ENCODE peak calls at places on chromosomes 7 and 10, in nine cellular contexts. L is heart left ventricle, A is endothelial cell of umbilical vein, P is gastrocnemius medialis, V is body of pancreas, D is K562, M is HCT116, Y is right lobe of liver, T is IMR-90. N is an unnamed sample. For H3K4me1, the result is how much of the 10 kb centered on the place peaks cover.

GRCh38 chr7:42315096-42315495 is 78.1 kb upstream of the GLI3 start:
- DNase-seq in A (no peak), V (no peak), M (no peak), Y (no peak), L (no peak), T (no peak), D (no peak), P (no peak), N (no peak)

GRCh38 chr10:45308707-45309106 is 6.7 kb downstream of the OR13A1 start:
- DNase-seq in V (peak), M (peak), D (peak), P (no peak), L (no peak), T (no peak), A (no peak), Y (no peak), N (peak)

GRCh38 chr7:18179058-18179457 is 151.4 kb upstream of the PRPS1L1 start:
- DNase-seq in A (no peak), L (no peak), Y (no peak), V (no peak), T (no peak), D (no peak), P (no peak), M (no peak), N (no peak)

GRCh38 chr10:5679606-5680005 is 5.0 kb upstream of the TASOR2 start:
- DNase-seq in D (no peak), P (no peak), L (no peak), V (no peak), A (no peak), Y (no peak), M (no peak), T (peak), N (no peak)

GRCh38 chr7:119123326-119123725 is 898.8 kb downstream of the ANKRD7 start:
- DNase-seq in L (no peak), P (no peak), A (no peak), Y (no peak), T (no peak), D (no peak), M (no peak), V (no peak), N (no peak)

GRCh38 chr10:50990568-50991495 is 83.5 kb upstream of the PRKG1 start:
- DNase-seq in Y (no peak), L (peak), V (peak), T (peak), D (no peak), P (peak), A (peak), M (peak), N (peak)

GRCh38 chr10:132328738-132329137 is 3.3 kb upstream of the LRRC27 start:
- DNase-seq in D (peak), T (no peak), L (no peak), P (no peak), V (no peak), M (no peak), Y (no peak), A (no peak), N (peak)

GRCh38 chr10:78508955-78509354 is 475.3 kb downstream of the RPS24 start:
- DNase-seq in V (no peak), M (no peak), T (no peak), D (no peak), L (no peak), Y (no peak), A (no peak), P (no peak), N (no peak)

GRCh38 chr10:103765981-103766380 is 89.4 kb downstream of the SH3PXD2A start:
- DNase-seq in V (peak), A (no peak), Y (peak), M (no peak), T (peak), L (peak), D (no peak), P (peak), N (no peak)

GRCh38 chr7:99129536-99129935 is 14.4 kb downstream of the SMURF1 start:
- DNase-seq in P (no peak), D (no peak), A (no peak), T (no peak), Y (no peak), L (no peak), V (no peak), M (no peak), N (no peak)
- H3K4me1 ChIP-seq in P (half or more), D (half or more), A (under half), T (under half), Y (under half), L (half or more), V (half or more), M (under half), N (under half)

DNA sequence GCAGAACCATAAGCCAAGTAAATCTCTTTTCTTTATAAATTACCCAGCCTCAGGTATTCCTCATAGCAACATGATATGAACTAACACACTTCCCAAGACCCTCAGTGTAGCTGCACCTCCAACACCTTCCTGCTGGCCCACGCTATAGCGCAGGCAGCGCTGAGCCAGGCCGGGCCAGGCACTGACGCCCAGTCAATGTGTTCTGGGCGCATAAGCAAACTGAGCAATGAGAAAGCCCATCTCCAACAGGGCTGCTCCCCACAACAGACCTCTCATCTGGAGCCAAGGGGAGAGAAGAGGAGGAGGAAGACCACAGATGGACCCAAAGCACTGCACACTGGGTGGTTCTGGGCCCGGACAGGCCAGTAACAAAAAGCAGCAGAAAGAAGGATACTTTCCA is 40.8 kb downstream of the FAM53B start:
- DNase-seq in M (no peak), T (no peak), L (no peak), D (no peak), A (no peak), Y (no peak), P (no peak), V (no peak), N (no peak)
- H3K27ac ChIP-seq in M (no peak), T (no peak), L (peak), D (no peak), A (no peak), Y (peak), P (peak), V (peak), N (peak)

DNA sequence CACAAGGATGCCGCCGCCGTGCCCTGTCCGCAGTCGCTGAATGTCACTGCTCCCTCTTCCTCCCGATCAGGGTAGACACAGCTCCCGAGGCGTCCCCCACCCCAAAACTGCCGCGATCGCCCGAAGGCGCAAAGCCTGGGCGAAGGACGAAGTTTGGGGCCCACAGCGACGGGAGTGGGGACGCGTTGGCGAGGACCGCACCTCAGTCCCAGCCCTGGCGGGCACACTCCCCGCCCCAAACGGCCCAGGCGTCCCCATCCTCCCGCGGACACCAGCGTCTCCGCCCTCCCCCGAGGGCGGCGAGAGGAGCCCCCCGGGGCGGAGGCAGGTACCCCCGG is 1.4 kb upstream of the KAT6B start:
- DNase-seq in M (no peak), L (peak), P (peak), Y (peak), A (peak), V (peak), T (no peak), D (no peak), N (peak)
- TF ChIP-seq POLR2A in M (no peak), L (no peak), P (no peak), Y (no peak), A (no peak), V (no peak), T (no peak), D (no peak), N (no peak)

DNA sequence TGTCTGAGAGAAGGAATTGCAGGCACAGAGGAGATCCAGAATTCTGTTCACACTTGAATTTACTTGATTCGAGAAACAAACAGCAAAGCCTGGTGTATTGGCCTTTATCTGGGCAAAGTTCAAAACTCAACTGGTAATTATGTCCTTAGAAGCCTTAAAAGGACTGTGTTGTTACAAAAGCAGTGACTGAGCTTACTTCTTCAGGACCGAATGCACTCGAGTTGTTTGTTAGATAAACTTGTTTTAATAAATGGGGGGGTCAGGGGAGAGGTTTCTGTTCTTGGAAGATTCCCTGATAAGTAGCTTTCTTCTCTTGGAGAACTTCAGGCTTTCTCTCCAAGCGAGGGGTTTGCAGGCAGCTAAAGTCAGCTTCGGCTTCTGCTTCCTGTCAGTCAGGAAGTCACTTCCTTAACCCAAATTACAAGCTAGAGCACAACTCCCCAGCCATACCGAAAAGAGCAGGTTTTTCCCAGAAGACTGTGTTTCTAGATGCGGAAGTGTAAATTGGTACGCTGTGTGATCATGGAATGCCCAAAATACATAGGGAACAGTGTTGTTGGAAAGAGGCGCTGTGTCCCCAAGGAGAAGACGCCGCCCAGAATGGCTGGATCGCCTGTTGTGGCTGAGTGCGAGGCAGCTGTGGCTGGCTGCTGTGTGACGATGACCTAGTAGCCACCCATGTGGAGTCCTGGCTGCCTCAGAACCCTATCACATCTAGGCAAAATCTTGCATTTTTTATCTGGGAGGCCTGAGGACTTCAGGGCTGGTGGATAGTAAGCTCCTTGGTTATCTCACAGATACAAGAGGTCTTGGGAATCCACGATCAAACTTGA is 110.4 kb downstream of the TCF7L2 start:
- DNase-seq in T (no peak), Y (no peak), A (peak), P (peak), M (no peak), V (peak), L (peak), D (peak), N (peak)
- H3K4me1 ChIP-seq in T (under half), Y (under half), A (under half), P (under half), M (half or more), V (under half), L (half or more), D (half or more), N (under half)

GRCh38 chr10:74018241-74018640 is 20.3 kb downstream of the VCL start:
- DNase-seq in T (no peak), V (peak), P (no peak), D (no peak), L (no peak), Y (peak), M (no peak), A (no peak), N (no peak)

GRCh38 chr10:74024600-74024999 is 26.7 kb downstream of the VCL start:
- DNase-seq in A (no peak), M (no peak), P (no peak), L (no peak), V (no peak), T (no peak), D (no peak), Y (no peak), N (no peak)

GRCh38 chr10:74022941-74023629 is 25.2 kb downstream of the VCL start:
- DNase-seq in L (no peak), P (no peak), A (no peak), T (no peak), D (no peak), Y (no peak), M (no peak), V (no peak), N (no peak)

GRCh38 chr10:74025380-74025978 is 27.6 kb downstream of the VCL start:
- DNase-seq in A (no peak), P (no peak), T (no peak), V (no peak), Y (no peak), M (no peak), D (no peak), L (no peak), N (peak)

DNA sequence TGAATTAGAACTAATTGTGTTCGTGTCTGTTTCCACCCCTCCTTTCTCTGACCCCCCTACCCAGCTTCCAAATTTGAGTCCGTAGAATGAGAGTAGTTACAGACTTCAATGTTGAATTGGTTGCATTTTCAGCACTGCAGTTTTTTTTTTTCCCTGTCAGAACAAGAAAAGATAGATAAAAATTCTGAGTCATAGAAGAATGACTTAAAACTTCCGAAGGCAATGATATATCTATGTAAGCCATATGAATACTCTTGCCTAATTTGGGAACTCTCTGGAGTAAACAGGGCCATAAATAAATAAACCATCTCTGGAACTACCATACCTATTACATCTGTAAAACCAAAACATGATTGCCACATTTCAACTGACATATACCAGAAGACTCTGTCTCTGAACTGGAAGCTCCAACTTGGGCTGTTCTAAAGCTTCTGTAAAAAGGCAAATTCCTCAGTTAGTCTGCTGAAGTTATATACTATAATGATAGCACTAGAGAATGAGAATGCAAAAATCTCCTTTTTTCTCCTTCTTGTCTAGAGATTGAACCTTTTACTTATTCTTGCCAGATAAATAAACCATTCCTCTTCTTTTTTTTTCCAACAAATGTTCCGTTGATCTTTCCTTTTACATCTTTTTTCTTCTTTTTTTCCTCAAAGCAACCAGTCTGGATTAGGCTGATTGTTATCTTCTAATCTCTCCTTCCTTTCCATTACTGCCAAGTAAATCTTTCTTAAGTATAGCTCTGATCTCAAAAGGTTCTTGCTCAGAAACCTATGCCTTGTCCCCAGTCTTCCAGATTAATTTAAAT is 23.5 kb downstream of the VCL start:
- DNase-seq in A (peak), L (no peak), T (peak), M (no peak), Y (no peak), V (no peak), P (no peak), D (peak), N (no peak)
- H3K27ac ChIP-seq in A (peak), L (peak), T (peak), M (no peak), Y (no peak), V (no peak), P (peak), D (peak), N (no peak)

DNA sequence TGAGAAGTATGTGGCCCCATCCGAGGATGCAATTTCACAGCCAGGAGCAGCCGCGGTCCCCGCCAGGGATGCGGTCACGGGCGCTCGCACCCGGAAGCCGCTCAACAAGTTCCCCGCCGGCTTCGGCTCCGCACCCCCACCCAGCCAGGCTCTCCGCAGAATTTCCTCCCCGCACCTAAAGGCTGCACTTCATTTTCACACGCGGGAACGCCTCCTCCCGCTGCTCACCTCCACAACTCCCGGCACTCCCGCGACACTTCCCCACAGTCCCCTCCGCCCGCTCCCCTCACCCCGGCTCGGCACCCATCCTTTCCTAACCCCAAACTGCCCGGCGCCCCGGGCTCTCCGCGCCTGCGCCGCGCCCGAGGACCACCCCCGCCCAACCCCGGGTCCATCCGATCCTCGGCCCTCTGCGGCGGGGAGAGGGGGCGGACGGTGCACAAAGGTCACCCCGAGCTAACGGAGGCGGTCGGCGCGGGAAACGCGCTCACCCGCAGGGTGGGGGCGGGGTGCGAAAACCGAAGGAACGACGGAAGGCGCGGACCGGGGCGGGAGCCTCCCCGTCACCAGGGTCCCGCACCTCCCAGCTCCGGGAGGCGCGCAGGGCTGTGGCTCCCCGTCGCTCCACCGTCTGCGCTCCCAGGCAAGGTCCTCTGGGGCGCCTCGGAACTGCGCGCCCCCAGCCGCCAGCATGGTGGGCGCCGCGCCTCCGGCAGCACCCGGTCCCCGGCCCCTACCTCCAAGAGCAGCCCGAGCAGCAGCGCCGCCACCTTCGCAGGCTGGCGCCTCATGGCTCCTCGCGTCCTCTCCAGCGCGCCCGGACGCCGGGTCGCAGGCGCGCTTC is 546 bp downstream of the VOPP1 start:
- DNase-seq in A (peak), D (peak), P (peak), V (peak), L (peak), M (no peak), Y (peak), T (peak), N (peak)
- TF ChIP-seq POLR2A in A (peak), D (peak), P (peak), V (peak), L (no peak), M (no peak), Y (peak), T (no peak), N (no peak)